ENCODE peak calls at places on chromosome 14, in seven cellular contexts. S is heart right ventricle, Z is SIG-M5, O is Kasumi-1, M is PC-3, D is NCI-H82, I is GM04504. V is an unnamed sample.
A peak's percentile ranks its signal among the peaks of the same experiment; 100 is the strongest.

GRCh38 chr14:100827751-100828447 is 2.0 kb downstream of the MEG3 start:
- DNase-seq in O (no peak), S (no peak), I (no peak), Z (no peak), M (peak; percentile 20), D (no peak), V (no peak)

GRCh38 chr14:90398315-90398811 is 1.5 kb downstream of the CALM1 start:
- DNase-seq in O (peak; percentile 29), M (peak; percentile 35), I (no peak), Z (peak; percentile 4), S (no peak), D (peak; percentile 57), V (peak; percentile 76)

GRCh38 chr14:94225460-94225989 is 51.4 kb downstream of the PPP4R4 start:
- DNase-seq in S (no peak), I (no peak), M (no peak), O (no peak), Z (no peak), D (no peak), V (no peak)

GRCh38 chr14:79278798-79279644 is 932.3 kb downstream of the DIO2 start:
- DNase-seq in I (peak; percentile 52), S (peak; percentile 59), D (peak; percentile 93), O (no peak), M (peak; percentile 93), Z (no peak), V (peak; percentile 16)

GRCh38 chr14:105028251-105028927 is 7.5 kb upstream of the CDCA4 start:
- DNase-seq in O (no peak), M (peak; percentile 94), S (no peak), I (no peak), D (no peak), Z (no peak), V (no peak)

GRCh38 chr14:24818054-24818822 is 184.2 kb upstream of the GZMB start:
- DNase-seq in M (no peak), O (no peak), I (no peak), S (no peak), Z (no peak), D (no peak), V (no peak)

GRCh38 chr14:69152181-69152943 is 557 bp downstream of the DCAF5 start:
- DNase-seq in D (peak; percentile 67), I (no peak), S (peak; percentile 28), O (peak; percentile 23), Z (no peak), M (peak; percentile 57), V (peak; percentile 50)

GRCh38 chr14:96177766-96178377 is 26.8 kb upstream of the BDKRB2 start:
- DNase-seq in D (no peak), I (peak; percentile 13), O (no peak), S (no peak), M (no peak), Z (no peak), V (no peak)

GRCh38 chr14:75720828-75721227 is 59.8 kb downstream of the TTLL5 start:
- DNase-seq in D (no peak), Z (no peak), I (no peak), O (no peak), S (peak; percentile 37), M (no peak), V (no peak)

GRCh38 chr14:61152851-61153364 is 128.2 kb downstream of the TMEM30B start:
- DNase-seq in I (no peak), Z (no peak), S (no peak), D (no peak), O (no peak), M (peak; percentile 45), V (no peak)

GRCh38 chr14:104845834-104846441 is 19.1 kb upstream of the CEP170B start:
- DNase-seq in D (no peak), Z (no peak), I (no peak), M (no peak), O (no peak), S (no peak), V (no peak)

GRCh38 chr14:62889354-62889753 is 155.9 kb downstream of the KCNH5 start:
- DNase-seq in M (no peak), I (no peak), D (no peak), Z (no peak), O (no peak), S (no peak), V (no peak)

GRCh38 chr14:77790566-77791224 is 9.2 kb upstream of the ADCK1 start:
- DNase-seq in S (no peak), Z (no peak), D (peak; percentile 74), I (no peak), M (no peak), O (no peak), V (no peak)

GRCh38 chr14:96881713-96882112 is 84.5 kb downstream of the VRK1 start:
- DNase-seq in O (no peak), S (no peak), I (no peak), M (no peak), D (no peak), Z (no peak), V (no peak)

GRCh38 chr14:89973234-89973823 is 17.6 kb downstream of the TDP1 start:
- DNase-seq in M (peak; percentile 72), S (peak; percentile 40), I (peak; percentile 44), D (peak; percentile 82), Z (no peak), O (peak; percentile 64), V (peak; percentile 62)

GRCh38 chr14:94936411-94936892 is 166.5 kb upstream of the GSC start:
- DNase-seq in Z (no peak), M (no peak), O (no peak), S (peak; percentile 71), I (peak; percentile 36), D (peak; percentile 98), V (no peak)

GRCh38 chr14:72479471-72479931 is 414.4 kb downstream of the DPF3 start:
- DNase-seq in S (no peak), Z (no peak), I (no peak), M (no peak), D (no peak), O (no peak), V (no peak)

GRCh38 chr14:71645656-71646055 is 286.6 kb upstream of the RGS6 start:
- DNase-seq in O (no peak), I (peak; percentile 63), Z (no peak), M (no peak), S (no peak), D (no peak), V (no peak)

GRCh38 chr14:85519661-85520305 is 10.2 kb upstream of the FLRT2 start:
- DNase-seq in M (no peak), S (no peak), Z (no peak), O (no peak), D (no peak), I (no peak), V (no peak)

GRCh38 chr14:21042918-21043317 is 756 bp downstream of the RNASE7 start:
- DNase-seq in I (no peak), M (no peak), Z (no peak), S (no peak), D (no peak), O (no peak), V (no peak)

V was measured in activated T-cell treated with anti-CD3 and anti-CD28 coated beads, Interleukin-2, amount 50 U/mL, for 48 hours.